ENCODE peak calls at places on chromosomes 5 and 9, in ten cellular contexts. J, E, F, X, U, T, B, W, Q and Y are unnamed samples. For H3K27me3, H3K4me1 and H3K9me3, the result is how much of the 10 kb centered on the place peaks cover.

GRCh38 chr9:77534376-77535057 is 113.6 kb downstream of the GNA14 start:
- DNase-seq in J (no peak), E (no peak), F (no peak), X (no peak), U (no peak), T (no peak), B (no peak), W (no peak), Q (peak), Y (no peak)

GRCh38 chr9:133704711-133705181 is 33.4 kb downstream of the SARDH start:
- DNase-seq in J (no peak), E (no peak), F (no peak), X (no peak), U (no peak), T (no peak), B (peak), W (peak), Q (no peak), Y (peak)

GRCh38 chr5:85556464-85556863 is 1061.3 kb upstream of the COX7C start:
- DNase-seq in J (no peak), E (no peak), F (no peak), X (no peak), U (no peak), T (no peak), B (no peak), W (peak), Q (no peak), Y (peak)

GRCh38 chr9:133981589-133981957 is 10.6 kb downstream of the VAV2 start:
- DNase-seq in J (no peak), E (no peak), F (peak), X (no peak), U (no peak), T (no peak), B (peak), W (peak), Q (no peak), Y (peak)

GRCh38 chr9:38066907-38067610 is 2.0 kb downstream of the SHB start:
- DNase-seq in J (no peak), E (peak), F (peak), X (no peak), U (peak), T (no peak), B (peak), W (peak), Q (peak), Y (peak)

GRCh38 chr9:123851851-123852250 is 78.1 kb downstream of the DENND1A start:
- DNase-seq in J (no peak), E (no peak), F (no peak), X (no peak), U (no peak), T (no peak), B (no peak), W (no peak), Q (no peak), Y (no peak)

GRCh38 chr9:127417130-127418036 is 6.8 kb upstream of the ZNF79 start:
- DNase-seq in J (no peak), E (peak), F (no peak), X (no peak), U (peak), T (no peak), B (no peak), W (no peak), Q (no peak), Y (no peak)

GRCh38 chr9:2414465-2414864 is 207.1 kb upstream of the VLDLR start:
- DNase-seq in J (no peak), E (no peak), F (no peak), X (no peak), U (no peak), T (no peak), B (no peak), W (no peak), Q (no peak), Y (no peak)

GRCh38 chr9:19424176-19424779 is 15.5 kb downstream of the ACER2 start:
- DNase-seq in J (no peak), E (peak), F (no peak), X (no peak), U (no peak), T (no peak), B (no peak), W (no peak), Q (peak), Y (no peak)

GRCh38 chr9:121399883-121400607 is 30.0 kb upstream of the STOM start:
- DNase-seq in J (no peak), E (peak), F (no peak), X (peak), U (peak), T (peak), B (no peak), W (no peak), Q (peak), Y (no peak)

GRCh38 chr5:169202969-169203368 is 98.0 kb downstream of the SLIT3 start:
- DNase-seq in J (no peak), E (peak), F (no peak), X (no peak), U (no peak), T (no peak), B (no peak), W (no peak), Q (no peak), Y (no peak)

GRCh38 chr5:30747412-30747811 is 446.1 kb upstream of the CDH6 start:
- DNase-seq in J (no peak), E (no peak), F (no peak), X (no peak), U (no peak), T (no peak), B (no peak), W (no peak), Q (no peak), Y (no peak)

GRCh38 chr5:39197556-39197955 is 21.8 kb downstream of the FYB1 start:
- DNase-seq in J (no peak), E (no peak), F (no peak), X (no peak), U (no peak), T (peak), B (no peak), W (no peak), Q (no peak), Y (no peak)

GRCh38 chr9:18606831-18607230 is 132.9 kb downstream of the ADAMTSL1 start:
- DNase-seq in J (no peak), E (no peak), F (no peak), X (peak), U (peak), T (no peak), B (no peak), W (no peak), Q (peak), Y (no peak)

GRCh38 chr5:128674837-128675446 is 136.9 kb upstream of the FBN2 start:
- DNase-seq in J (peak), E (peak), F (no peak), X (no peak), U (peak), T (peak), B (no peak), W (no peak), Q (peak), Y (no peak)

GRCh38 chr5:42994285-42995151 is 45.6 kb downstream of the ANXA2R start:
- DNase-seq in J (peak), E (peak), F (peak), X (peak), U (peak), T (peak), B (peak), W (peak), Q (peak), Y (peak)

GRCh38 chr5:76104027-76104426 is 20.8 kb downstream of the SV2C start:
- DNase-seq in J (peak), E (peak), F (no peak), X (peak), U (no peak), T (no peak), B (no peak), W (no peak), Q (peak), Y (no peak)

GRCh38 chr5:75736273-75736672 is 19.0 kb upstream of the POC5 start:
- DNase-seq in J (no peak), E (no peak), F (no peak), X (no peak), U (no peak), T (no peak), B (no peak), W (no peak), Q (no peak), Y (no peak)

GRCh38 chr9:14692918-14693861 is at the start of gene ZDHHC21:
- DNase-seq in J (peak), E (peak), F (peak), X (peak), U (peak), T (peak), B (peak), W (peak), Q (peak), Y (peak)

GRCh38 chr5:115530426-115530825 is 14.1 kb downstream of the FEM1C start:
- DNase-seq in J (no peak), E (peak), F (no peak), X (no peak), U (no peak), T (no peak), B (no peak), W (no peak), Q (no peak), Y (no peak)

GRCh38 chr9:121754655-121755436 is 103.4 kb downstream of the DAB2IP start:
- DNase-seq in J (no peak), E (no peak), F (no peak), X (no peak), U (no peak), T (no peak), B (no peak), W (peak), Q (no peak), Y (no peak)

GRCh38 chr5:80326468-80326867 is 6.7 kb downstream of the SPZ1 start:
- DNase-seq in J (no peak), E (no peak), F (no peak), X (no peak), U (no peak), T (no peak), B (no peak), W (no peak), Q (no peak), Y (no peak)

DNA sequence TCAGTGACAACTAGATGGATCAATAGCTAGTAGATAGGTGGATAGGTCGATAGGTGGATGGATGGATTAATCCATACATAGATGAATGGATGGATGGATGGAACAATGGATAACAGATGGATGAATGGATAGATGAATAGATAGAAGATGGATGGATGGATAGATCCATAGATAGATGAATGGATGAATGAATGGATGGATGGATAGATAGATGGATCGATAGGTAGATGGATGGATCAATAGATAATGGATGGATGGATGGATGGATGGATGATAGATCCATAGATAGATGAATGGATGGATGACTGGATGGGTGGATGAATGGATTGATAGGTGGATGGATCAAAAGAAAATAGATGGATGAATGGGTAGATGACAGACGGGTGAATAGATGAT is 5.1 kb downstream of the SLC6A3 start:
- DNase-seq in J (no peak), E (no peak), F (no peak), X (no peak), U (no peak), T (no peak), B (no peak), W (no peak), Q (no peak), Y (no peak)
- H3K27me3 ChIP-seq in J (under half), E (half or more), F (under half), X (under half), U (under half), T (under half), B (under half), W (half or more), Q (under half), Y (half or more)

GRCh38 chr5:172141949-172142319 is 46.1 kb downstream of the STK10 start:
- DNase-seq in J (no peak), E (no peak), F (no peak), X (no peak), U (no peak), T (no peak), B (no peak), W (no peak), Q (no peak), Y (no peak)
- H3K4me1 ChIP-seq in J (under half), E (under half), F (under half), X (under half), U (under half), T (half or more), B (under half), W (under half), Q (under half), Y (under half)

DNA sequence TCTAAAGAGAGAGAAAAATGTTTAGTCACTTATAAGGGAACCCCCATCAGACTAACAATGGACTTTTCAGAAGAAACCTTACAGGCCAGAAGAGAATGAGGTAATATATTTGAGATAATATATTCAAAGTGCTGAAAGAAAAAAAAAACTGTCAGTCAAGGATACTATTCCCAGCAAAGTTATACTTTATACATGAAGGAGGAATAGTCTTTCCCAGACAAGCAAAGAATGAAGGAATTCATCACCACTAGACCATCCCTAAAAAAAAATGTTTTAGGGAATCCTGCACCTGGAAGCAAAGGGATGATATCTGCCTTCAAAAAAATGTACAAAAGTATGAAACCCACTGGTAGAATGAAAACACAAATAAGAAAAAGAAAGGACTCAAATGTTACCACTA is 37.5 kb upstream of the SH3TC2 start:
- DNase-seq in J (no peak), E (no peak), F (no peak), X (no peak), U (no peak), T (no peak), B (no peak), W (no peak), Q (no peak), Y (no peak)
- H3K9me3 ChIP-seq in J (under half), E (under half), F (under half), X (under half), U (under half), T (under half), B (under half), W (under half), Q (under half), Y (half or more)

DNA sequence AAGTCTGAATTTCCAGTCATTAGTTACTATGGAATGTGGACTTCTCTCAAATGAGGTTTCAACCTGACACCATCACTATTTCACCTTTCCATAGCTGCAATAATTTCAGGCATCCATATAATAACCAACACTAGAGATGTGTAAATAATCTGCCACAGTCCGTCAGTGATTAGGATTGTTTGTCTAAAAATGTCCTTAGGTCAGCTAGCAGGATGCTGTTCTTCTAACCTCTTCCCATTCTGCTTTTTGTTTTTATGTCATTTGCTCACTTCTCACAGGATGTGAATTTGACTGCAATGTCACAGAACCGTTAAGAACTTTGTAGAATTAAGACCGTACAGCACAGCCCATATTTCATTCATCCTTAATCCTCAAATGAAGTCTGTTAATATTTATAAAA is 166.4 kb upstream of the RASA1 start:
- DNase-seq in J (no peak), E (no peak), F (no peak), X (no peak), U (no peak), T (no peak), B (no peak), W (no peak), Q (peak), Y (no peak)
- H3K27me3 ChIP-seq in J (under half), E (under half), F (under half), X (under half), U (under half), T (under half), B (under half), W (under half), Q (under half), Y (under half)

GRCh38 chr9:89452561-89452960 is 45.4 kb downstream of the SEMA4D start:
- DNase-seq in J (no peak), E (no peak), F (no peak), X (no peak), U (no peak), T (no peak), B (no peak), W (no peak), Q (no peak), Y (peak)
- H3K4me1 ChIP-seq in J (under half), E (under half), F (under half), X (under half), U (under half), T (half or more), B (under half), W (under half), Q (under half), Y (under half)

DNA sequence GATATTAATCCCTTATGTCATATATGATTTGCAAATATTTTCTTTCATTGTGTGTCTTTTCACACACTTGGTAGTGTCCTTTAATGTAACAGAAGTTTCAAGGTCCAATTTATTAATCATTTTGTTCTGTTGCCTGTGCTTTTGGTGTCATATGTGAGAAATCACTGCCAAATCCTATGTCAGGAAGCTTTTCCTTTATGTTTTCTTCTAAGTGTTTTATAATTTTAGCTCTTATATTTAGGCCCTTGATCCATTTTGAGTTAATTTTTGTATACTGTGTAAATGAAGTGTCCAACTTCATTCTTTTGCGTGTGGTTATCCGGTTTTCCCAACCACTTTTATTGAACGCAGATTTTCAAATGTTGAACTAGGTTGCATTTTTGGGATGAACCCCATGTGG is 6.1 kb upstream of the ZNF510 start:
- DNase-seq in J (no peak), E (no peak), F (no peak), X (no peak), U (no peak), T (no peak), B (no peak), W (no peak), Q (no peak), Y (no peak)
- H3K9me3 ChIP-seq in J (under half), E (half or more), F (under half), X (under half), U (under half), T (under half), B (under half), W (under half), Q (under half), Y (half or more)

GRCh38 chr5:135048286-135048685 is 14.3 kb upstream of the PITX1 start:
- DNase-seq in J (no peak), E (no peak), F (no peak), X (no peak), U (no peak), T (no peak), B (no peak), W (peak), Q (no peak), Y (no peak)

GRCh38 chr5:135042595-135042994 is 8.6 kb upstream of the PITX1 start:
- DNase-seq in J (no peak), E (no peak), F (no peak), X (no peak), U (no peak), T (no peak), B (no peak), W (no peak), Q (no peak), Y (no peak)

GRCh38 chr5:135046661-135047346 is 12.8 kb upstream of the PITX1 start:
- DNase-seq in J (no peak), E (no peak), F (no peak), X (no peak), U (no peak), T (no peak), B (no peak), W (peak), Q (no peak), Y (no peak)

GRCh38 chr5:135047347-135047695 is 13.3 kb upstream of the PITX1 start:
- DNase-seq in J (no peak), E (no peak), F (no peak), X (no peak), U (no peak), T (no peak), B (no peak), W (peak), Q (no peak), Y (no peak)

GRCh38 chr5:135045488-135045887 is 11.5 kb upstream of the PITX1 start:
- DNase-seq in J (no peak), E (no peak), F (no peak), X (no peak), U (no peak), T (no peak), B (no peak), W (no peak), Q (no peak), Y (no peak)
- H3K27me3 ChIP-seq in J (under half), E (half or more), F (under half), X (half or more), U (under half), T (under half), B (half or more), W (half or more), Q (half or more), Y (under half)